ENCODE peak calls at places on chromosomes 4 and X, in four cellular contexts. O is right lobe of liver, S is fibroblast of lung, Q is esophagus squamous epithelium. C is an unnamed sample. For H3K36me3, the result is how much of the 10 kb centered on the place peaks cover.

GRCh38 chr4:182448281-182449151 is 205.3 kb downstream of the TENM3 start:
- DNase-seq in O (peak), S (peak), Q (peak), C (peak)

GRCh38 chrX:56228914-56229313 is 3.2 kb upstream of the KLF8 start:
- DNase-seq in O (no peak), S (no peak), Q (no peak), C (no peak)

GRCh38 chrX:148930330-148930729 is 429.9 kb downstream of the AFF2 start:
- DNase-seq in O (no peak), S (no peak), Q (no peak), C (no peak)

GRCh38 chr4:8195841-8196460 is 3.1 kb upstream of the SH3TC1 start:
- DNase-seq in O (no peak), S (no peak), Q (no peak), C (no peak)

GRCh38 chr4:175451238-175451965 is 360.7 kb downstream of the GPM6A start:
- DNase-seq in O (no peak), S (no peak), Q (no peak), C (no peak)

GRCh38 chr4:114598191-114599121 is at the start of gene UGT8:
- DNase-seq in O (no peak), S (peak), Q (peak), C (no peak)

GRCh38 chrX:75522565-75523411 is at the start of gene ZDHHC15:
- DNase-seq in O (peak), S (peak), Q (no peak), C (peak)

GRCh38 chr4:169251291-169252235 is 19.2 kb downstream of the SH3RF1 start:
- DNase-seq in O (no peak), S (peak), Q (no peak), C (no peak)

GRCh38 chr4:38663801-38664703 is at the start of gene KLF3:
- DNase-seq in O (peak), S (peak), Q (peak), C (no peak)

GRCh38 chr4:154466336-154466735 is 25.3 kb downstream of the DCHS2 start:
- DNase-seq in O (no peak), S (no peak), Q (no peak), C (no peak)

GRCh38 chr4:24980064-24980690 is 50.6 kb downstream of the LGI2 start:
- DNase-seq in O (no peak), S (peak), Q (no peak), C (no peak)

GRCh38 chrX:97858592-97858991 is 974.9 kb downstream of the RPA4 start:
- DNase-seq in O (no peak), S (peak), Q (no peak), C (peak)

GRCh38 chr4:125762537-125762936 is 447.8 kb downstream of the FAT4 start:
- DNase-seq in O (no peak), S (no peak), Q (no peak), C (no peak)

GRCh38 chr4:60019180-60019579 is 1180.9 kb upstream of the ADGRL3 start:
- DNase-seq in O (no peak), S (no peak), Q (no peak), C (no peak)

GRCh38 chr4:25860586-25861421 is 2.0 kb downstream of the SEL1L3 start:
- DNase-seq in O (no peak), S (no peak), Q (peak), C (no peak)

GRCh38 chr4:150211821-150212445 is 133.7 kb downstream of the DCLK2 start:
- DNase-seq in O (no peak), S (no peak), Q (no peak), C (no peak)

GRCh38 chrX:140701480-140701879 is 8.1 kb upstream of the LINC00632 start:
- DNase-seq in O (no peak), S (peak), Q (no peak), C (no peak)

GRCh38 chr4:138330531-138330930 is 88.4 kb upstream of the SLC7A11 start:
- DNase-seq in O (no peak), S (no peak), Q (no peak), C (no peak)

GRCh38 chr4:6044805-6045204 is 26.6 kb upstream of the C4orf50 start:
- DNase-seq in O (no peak), S (no peak), Q (no peak), C (no peak)

GRCh38 chr4:17812801-17813200 is 2.0 kb downstream of the NCAPG start:
- DNase-seq in O (no peak), S (no peak), Q (no peak), C (no peak)

GRCh38 chr4:112418092-112418491 is 97.9 kb downstream of the NEUROG2 start:
- DNase-seq in O (no peak), S (no peak), Q (no peak), C (no peak)

GRCh38 chrX:47448165-47448806 is 34.7 kb downstream of the ZNF41 start:
- DNase-seq in O (no peak), S (no peak), Q (no peak), C (no peak)

GRCh38 chr4:8515316-8516060 is 64.7 kb upstream of the GPR78 start:
- DNase-seq in O (no peak), S (peak), Q (no peak), C (no peak)

GRCh38 chr4:84952004-84952403 is 14.5 kb downstream of the WDFY3 start:
- DNase-seq in O (no peak), S (peak), Q (no peak), C (peak)

GRCh38 chrX:69317721-69318120 is 152.5 kb upstream of the PJA1 start:
- DNase-seq in O (no peak), S (no peak), Q (no peak), C (no peak)

GRCh38 chr4:186918466-186918865 is 194.8 kb upstream of the FAT1 start:
- DNase-seq in O (no peak), S (no peak), Q (no peak), C (no peak)

GRCh38 chr4:100823993-100824323 is 306.1 kb upstream of the EMCN start:
- DNase-seq in O (no peak), S (no peak), Q (no peak), C (no peak)

DNA sequence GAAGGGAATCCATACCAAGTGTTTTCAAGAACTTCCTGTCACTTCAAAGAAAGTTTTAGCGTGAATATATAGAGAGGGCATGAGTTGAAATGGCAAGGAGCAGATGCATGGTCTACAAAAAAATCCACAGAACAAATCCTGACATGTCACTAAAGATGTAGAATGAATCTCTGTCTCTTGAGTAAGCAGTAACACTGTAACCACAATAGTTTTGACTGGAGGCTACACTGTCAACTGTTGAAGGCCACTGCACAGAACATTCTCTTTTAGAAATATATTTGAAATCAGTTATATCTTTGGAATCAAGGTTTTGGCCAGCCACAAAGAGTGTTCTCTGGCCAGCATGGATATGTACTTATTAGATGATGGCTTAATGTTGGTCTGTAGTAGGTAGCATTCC is 83.8 kb downstream of the VCX3B start:
- DNase-seq in O (no peak), S (peak), Q (no peak), C (no peak)
- TF ChIP-seq CTCF in O (no peak), S (no peak), Q (no peak), C (no peak)

GRCh38 chrX:71581210-71581609 is 3.0 kb downstream of the GCNA start:
- DNase-seq in O (no peak), S (no peak), Q (no peak), C (no peak)

GRCh38 chrX:71579990-71580380 is 1.7 kb downstream of the GCNA start:
- DNase-seq in O (no peak), S (no peak), Q (no peak), C (no peak)

GRCh38 chrX:71578253-71579135 is at the start of gene GCNA:
- DNase-seq in O (no peak), S (no peak), Q (no peak), C (no peak)

GRCh38 chrX:71579136-71579989 is 1.1 kb downstream of the GCNA start:
- DNase-seq in O (no peak), S (no peak), Q (no peak), C (no peak)

DNA sequence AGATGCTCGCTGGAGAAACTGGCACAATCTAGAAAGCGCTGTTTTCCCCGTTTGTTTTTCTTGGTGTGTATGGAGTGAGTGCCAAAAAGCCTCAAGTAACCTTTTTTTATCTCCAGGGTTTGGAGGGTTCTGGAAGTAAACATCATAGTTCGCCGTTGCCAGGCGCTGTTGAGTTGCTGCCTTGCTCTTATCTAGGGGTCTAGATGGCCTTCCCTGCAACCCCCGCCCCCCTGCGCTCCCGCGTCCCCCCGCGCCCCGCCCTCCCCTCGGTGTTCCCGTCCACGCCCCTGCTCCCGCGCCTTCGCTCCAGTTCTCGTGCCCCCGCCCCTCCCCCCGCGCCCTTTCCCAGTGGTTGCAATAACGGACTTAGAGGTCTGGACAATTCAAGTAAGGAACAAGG is 555 bp upstream of the GCNA start:
- DNase-seq in O (no peak), S (no peak), Q (no peak), C (no peak)
- H3K36me3 ChIP-seq in O (under half), S (under half), Q (under half), C (under half)

GRCh38 chrX:17592117-17592516 is 145.2 kb upstream of the SCML1 start:
- DNase-seq in O (no peak), S (peak), Q (no peak), C (no peak)
- TF ChIP-seq CTCF in O (no peak), S (no peak), Q (no peak), C (no peak)

GRCh38 chr4:77930154-77930553 is 67.5 kb downstream of the MRPL1 start:
- DNase-seq in O (no peak), S (no peak), Q (no peak), C (no peak)
- H3K36me3 ChIP-seq in O (under half), S (under half), Q (under half), C (under half)

C was measured in kidney epithelial cell.